ENCODE peak calls at places on chromosomes 1 and 21, in six cellular contexts. One of them, this sample, is unnamed.

GRCh38 chr1:55544826-55545225 is 329.7 kb upstream of the USP24 start:
- DNase-seq in mammary epithelial cell: no peak
- DNase-seq in K562: no peak
- DNase-seq in fibroblast of lung: peak
- DNase-seq in MM.1S: no peak
- DNase-seq in PC-3: no peak
- DNase-seq in this sample: no peak

GRCh38 chr1:233936842-233937241 is 32.4 kb downstream of the SLC35F3 start:
- DNase-seq in mammary epithelial cell: no peak
- DNase-seq in K562: no peak
- DNase-seq in fibroblast of lung: no peak
- DNase-seq in MM.1S: no peak
- DNase-seq in PC-3: no peak
- DNase-seq in this sample: no peak

GRCh38 chr1:114345930-114346479 is 165.0 kb downstream of the TRIM33 start:
- DNase-seq in mammary epithelial cell: no peak
- DNase-seq in K562: peak
- DNase-seq in fibroblast of lung: peak
- DNase-seq in MM.1S: no peak
- DNase-seq in PC-3: no peak
- DNase-seq in this sample: no peak

GRCh38 chr1:31934706-31935629 is 3.2 kb downstream of the PTP4A2 start:
- DNase-seq in mammary epithelial cell: peak
- DNase-seq in K562: no peak
- DNase-seq in fibroblast of lung: peak
- DNase-seq in MM.1S: no peak
- DNase-seq in PC-3: peak
- DNase-seq in this sample: peak

GRCh38 chr1:244705268-244706234 is 52.6 kb downstream of the DESI2 start:
- DNase-seq in mammary epithelial cell: no peak
- DNase-seq in K562: no peak
- DNase-seq in fibroblast of lung: no peak
- DNase-seq in MM.1S: no peak
- DNase-seq in PC-3: no peak
- DNase-seq in this sample: no peak

GRCh38 chr1:179231923-179232322 is 2.4 kb upstream of the ABL2 start:
- DNase-seq in mammary epithelial cell: no peak
- DNase-seq in K562: peak
- DNase-seq in fibroblast of lung: peak
- DNase-seq in MM.1S: no peak
- DNase-seq in PC-3: peak
- DNase-seq in this sample: no peak

GRCh38 chr1:66271904-66272254 is 262.1 kb upstream of the SGIP1 start:
- DNase-seq in mammary epithelial cell: peak
- DNase-seq in K562: no peak
- DNase-seq in fibroblast of lung: peak
- DNase-seq in MM.1S: no peak
- DNase-seq in PC-3: peak
- DNase-seq in this sample: no peak

GRCh38 chr1:187714501-187714900 is 885.8 kb downstream of the PLA2G4A start:
- DNase-seq in mammary epithelial cell: no peak
- DNase-seq in K562: no peak
- DNase-seq in fibroblast of lung: no peak
- DNase-seq in MM.1S: no peak
- DNase-seq in PC-3: no peak
- DNase-seq in this sample: no peak

GRCh38 chr1:64631346-64632052 is 113.4 kb upstream of the RAVER2 start:
- DNase-seq in mammary epithelial cell: no peak
- DNase-seq in K562: no peak
- DNase-seq in fibroblast of lung: no peak
- DNase-seq in MM.1S: no peak
- DNase-seq in PC-3: no peak
- DNase-seq in this sample: no peak

GRCh38 chr1:65393345-65393744 is 27.1 kb upstream of the LEPR start:
- DNase-seq in mammary epithelial cell: peak
- DNase-seq in K562: no peak
- DNase-seq in fibroblast of lung: peak
- DNase-seq in MM.1S: no peak
- DNase-seq in PC-3: peak
- DNase-seq in this sample: no peak

GRCh38 chr1:15577691-15578090 is 7.2 kb downstream of the AGMAT start:
- DNase-seq in mammary epithelial cell: no peak
- DNase-seq in K562: no peak
- DNase-seq in fibroblast of lung: no peak
- DNase-seq in MM.1S: no peak
- DNase-seq in PC-3: no peak
- DNase-seq in this sample: no peak

GRCh38 chr21:41523175-41523574 is 15.2 kb upstream of the TMPRSS2 start:
- DNase-seq in mammary epithelial cell: no peak
- DNase-seq in K562: no peak
- DNase-seq in fibroblast of lung: no peak
- DNase-seq in MM.1S: no peak
- DNase-seq in PC-3: no peak
- DNase-seq in this sample: no peak

GRCh38 chr1:218304281-218305039 is 19.4 kb downstream of the RRP15 start:
- DNase-seq in mammary epithelial cell: peak
- DNase-seq in K562: peak
- DNase-seq in fibroblast of lung: peak
- DNase-seq in MM.1S: no peak
- DNase-seq in PC-3: no peak
- DNase-seq in this sample: no peak

GRCh38 chr1:203477748-203478147 is 2.1 kb downstream of the PRELP start:
- DNase-seq in mammary epithelial cell: no peak
- DNase-seq in K562: no peak
- DNase-seq in fibroblast of lung: no peak
- DNase-seq in MM.1S: no peak
- DNase-seq in PC-3: no peak
- DNase-seq in this sample: no peak
- H2AFZ ChIP-seq in mammary epithelial cell: no peak
- H2AFZ ChIP-seq in K562: no peak
- H2AFZ ChIP-seq in fibroblast of lung: no peak
- H2AFZ ChIP-seq in MM.1S: no peak
- H2AFZ ChIP-seq in PC-3: no peak
- H2AFZ ChIP-seq in this sample: no peak

GRCh38 chr1:200042119-200042436 is 14.6 kb downstream of the NR5A2 start:
- DNase-seq in mammary epithelial cell: no peak
- DNase-seq in K562: no peak
- DNase-seq in fibroblast of lung: no peak
- DNase-seq in MM.1S: no peak
- DNase-seq in PC-3: no peak
- DNase-seq in this sample: no peak

GRCh38 chr1:200040516-200041138 is 13.1 kb downstream of the NR5A2 start:
- DNase-seq in mammary epithelial cell: no peak
- DNase-seq in K562: no peak
- DNase-seq in fibroblast of lung: no peak
- DNase-seq in MM.1S: no peak
- DNase-seq in PC-3: no peak
- DNase-seq in this sample: no peak

GRCh38 chr1:200041337-200042118 is 14.0 kb downstream of the NR5A2 start:
- DNase-seq in mammary epithelial cell: no peak
- DNase-seq in K562: no peak
- DNase-seq in fibroblast of lung: no peak
- DNase-seq in MM.1S: no peak
- DNase-seq in PC-3: no peak
- DNase-seq in this sample: no peak

GRCh38 chr1:200042437-200043329 is 15.2 kb downstream of the NR5A2 start:
- DNase-seq in mammary epithelial cell: no peak
- DNase-seq in K562: no peak
- DNase-seq in fibroblast of lung: no peak
- DNase-seq in MM.1S: no peak
- DNase-seq in PC-3: no peak
- DNase-seq in this sample: no peak

DNA sequence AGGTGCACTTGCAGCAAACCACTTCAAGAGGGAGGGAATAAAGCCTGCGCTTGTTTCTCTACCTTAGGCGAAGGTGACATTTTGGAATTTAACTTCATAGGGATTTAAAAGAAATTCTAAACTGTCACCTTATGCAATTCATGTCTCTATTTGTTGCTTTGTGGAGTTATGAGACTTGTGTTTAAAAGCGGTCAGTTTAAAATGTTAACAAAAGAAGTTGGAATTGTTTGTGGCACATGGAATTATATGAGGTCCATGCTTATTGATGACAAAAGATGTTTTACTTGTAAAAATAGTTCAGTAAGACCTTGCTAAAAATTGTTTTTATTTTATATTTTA is 15.8 kb downstream of the NR5A2 start:
- DNase-seq in mammary epithelial cell: no peak
- DNase-seq in K562: no peak
- DNase-seq in fibroblast of lung: no peak
- DNase-seq in MM.1S: no peak
- DNase-seq in PC-3: no peak
- DNase-seq in this sample: no peak
- H3K4me3 ChIP-seq in mammary epithelial cell: no peak
- H3K4me3 ChIP-seq in K562: no peak
- H3K4me3 ChIP-seq in fibroblast of lung: no peak
- H3K4me3 ChIP-seq in MM.1S: no peak
- H3K4me3 ChIP-seq in PC-3: no peak
- H3K4me3 ChIP-seq in this sample: no peak

GRCh38 chr21:43269981-43270670 is 101.3 kb downstream of the CRYAA start:
- DNase-seq in mammary epithelial cell: no peak
- DNase-seq in K562: no peak
- DNase-seq in fibroblast of lung: no peak
- DNase-seq in MM.1S: no peak
- DNase-seq in PC-3: no peak
- DNase-seq in this sample: no peak
- H2AFZ ChIP-seq in mammary epithelial cell: no peak
- H2AFZ ChIP-seq in K562: no peak
- H2AFZ ChIP-seq in fibroblast of lung: no peak
- H2AFZ ChIP-seq in MM.1S: no peak
- H2AFZ ChIP-seq in PC-3: no peak
- H2AFZ ChIP-seq in this sample: no peak

GRCh38 chr1:232813082-232813481 is 7.9 kb downstream of the MAP10 start:
- DNase-seq in mammary epithelial cell: no peak
- DNase-seq in K562: no peak
- DNase-seq in fibroblast of lung: no peak
- DNase-seq in MM.1S: no peak
- DNase-seq in PC-3: no peak
- DNase-seq in this sample: no peak
- H3K4me3 ChIP-seq in mammary epithelial cell: no peak
- H3K4me3 ChIP-seq in K562: no peak
- H3K4me3 ChIP-seq in fibroblast of lung: no peak
- H3K4me3 ChIP-seq in MM.1S: no peak
- H3K4me3 ChIP-seq in PC-3: no peak
- H3K4me3 ChIP-seq in this sample: no peak

This sample was measured in DND-41.